ENCODE peak calls at places on chromosomes 4 and X, in four cellular contexts. T, J, H and Y are unnamed samples.

GRCh38 chrX:9988762-9989161 is 21.6 kb downstream of the CLDN34 start:
- DNase-seq in T (no peak), J (no peak), H (no peak), Y (no peak)

GRCh38 chr4:81606796-81607550 is 135.3 kb upstream of the RASGEF1B start:
- DNase-seq in T (no peak), J (no peak), H (no peak), Y (no peak)

GRCh38 chrX:151896734-151897474 is 15.8 kb upstream of the MAGEA4 start:
- DNase-seq in T (no peak), J (no peak), H (no peak), Y (no peak)

GRCh38 chr4:150259861-150260567 is 181.8 kb downstream of the DCLK2 start:
- DNase-seq in T (no peak), J (no peak), H (no peak), Y (no peak)

GRCh38 chr4:25938251-25939186 is 24.5 kb downstream of the SMIM20 start:
- DNase-seq in T (no peak), J (no peak), H (no peak), Y (peak)

GRCh38 chr4:62344474-62344873 is 1144.3 kb downstream of the ADGRL3 start:
- DNase-seq in T (no peak), J (no peak), H (no peak), Y (no peak)

GRCh38 chr4:53596901-53597300 is 5.6 kb upstream of the LNX1 start:
- DNase-seq in T (no peak), J (no peak), H (no peak), Y (no peak)

GRCh38 chr4:22522706-22523501 is 7.0 kb upstream of the ADGRA3 start:
- DNase-seq in T (no peak), J (no peak), H (peak), Y (no peak)

GRCh38 chr4:123305746-123306145 is 90.8 kb upstream of the SPRY1 start:
- DNase-seq in T (no peak), J (no peak), H (no peak), Y (no peak)

GRCh38 chr4:138401330-138401729 is 159.2 kb upstream of the SLC7A11 start:
- DNase-seq in T (no peak), J (no peak), H (no peak), Y (peak)

GRCh38 chr4:24748758-24749350 is 46.5 kb upstream of the SOD3 start:
- DNase-seq in T (no peak), J (no peak), H (no peak), Y (no peak)

GRCh38 chrX:49915352-49916222 is 6.8 kb upstream of the CLCN5 start:
- DNase-seq in T (peak), J (no peak), H (no peak), Y (peak)

GRCh38 chr4:134189480-134189879 is 12.1 kb downstream of the PABPC4L start:
- DNase-seq in T (no peak), J (no peak), H (no peak), Y (no peak)

GRCh38 chrX:30935985-30936384 is 46.9 kb upstream of the TAB3 start:
- DNase-seq in T (no peak), J (no peak), H (peak), Y (peak)

GRCh38 chrX:71282514-71283408 is 674 bp upstream of the NONO start:
- DNase-seq in T (peak), J (no peak), H (no peak), Y (no peak)

GRCh38 chrX:15468036-15468435 is 25.1 kb downstream of the PIR start:
- DNase-seq in T (no peak), J (no peak), H (no peak), Y (peak)

GRCh38 chrX:124026529-124026928 is 65.0 kb downstream of the STAG2 start:
- DNase-seq in T (no peak), J (no peak), H (no peak), Y (no peak)

GRCh38 chrX:109187473-109188168 is 294.3 kb downstream of the GUCY2F start:
- DNase-seq in T (no peak), J (no peak), H (no peak), Y (no peak)

GRCh38 chr4:157072002-157072401 is 3.9 kb upstream of the GLRB start:
- DNase-seq in T (no peak), J (no peak), H (no peak), Y (peak)

GRCh38 chr4:70505152-70505748 is 13.1 kb upstream of the AMTN start:
- DNase-seq in T (peak), J (peak), H (peak), Y (peak)

GRCh38 chr4:37758226-37758625 is 68.3 kb upstream of the PGM2 start:
- DNase-seq in T (no peak), J (no peak), H (no peak), Y (peak)

GRCh38 chr4:129239088-129239487 is 143.1 kb downstream of the C4orf33 start:
- DNase-seq in T (no peak), J (no peak), H (no peak), Y (peak)

GRCh38 chrX:13066391-13066790 is 22.0 kb upstream of the FAM9C start:
- DNase-seq in T (no peak), J (no peak), H (no peak), Y (no peak)

GRCh38 chr4:152937535-152938236 is 1.6 kb downstream of the FHDC1 start:
- DNase-seq in T (peak), J (no peak), H (no peak), Y (peak)

GRCh38 chr4:170167678-170168077 is 77.9 kb upstream of the AADAT start:
- DNase-seq in T (no peak), J (no peak), H (no peak), Y (no peak)

GRCh38 chrX:4851534-4851933 is 1138.1 kb upstream of the PRKX start:
- DNase-seq in T (no peak), J (no peak), H (no peak), Y (no peak)

GRCh38 chrX:13028871-13029336 is 15.5 kb downstream of the FAM9C start:
- DNase-seq in T (no peak), J (no peak), H (peak), Y (no peak)

GRCh38 chr4:158094413-158095110 is 78.3 kb downstream of the GASK1B start:
- DNase-seq in T (no peak), J (no peak), H (no peak), Y (no peak)

GRCh38 chrX:6574762-6575161 is 39.8 kb upstream of the VCX3A start:
- DNase-seq in T (no peak), J (peak), H (peak), Y (no peak)

GRCh38 chrX:110218591-110218990 is 99.3 kb downstream of the AMMECR1 start:
- DNase-seq in T (no peak), J (no peak), H (no peak), Y (peak)

GRCh38 chr4:114087596-114088230 is 108.3 kb upstream of the ARSJ start:
- DNase-seq in T (no peak), J (no peak), H (no peak), Y (peak)

GRCh38 chr4:156799121-156799589 is 172.4 kb downstream of the PDGFC start:
- DNase-seq in T (no peak), J (no peak), H (no peak), Y (peak)

GRCh38 chr4:102808009-102808408 is 19.3 kb downstream of the UBE2D3 start:
- DNase-seq in T (no peak), J (no peak), H (no peak), Y (no peak)

DNA sequence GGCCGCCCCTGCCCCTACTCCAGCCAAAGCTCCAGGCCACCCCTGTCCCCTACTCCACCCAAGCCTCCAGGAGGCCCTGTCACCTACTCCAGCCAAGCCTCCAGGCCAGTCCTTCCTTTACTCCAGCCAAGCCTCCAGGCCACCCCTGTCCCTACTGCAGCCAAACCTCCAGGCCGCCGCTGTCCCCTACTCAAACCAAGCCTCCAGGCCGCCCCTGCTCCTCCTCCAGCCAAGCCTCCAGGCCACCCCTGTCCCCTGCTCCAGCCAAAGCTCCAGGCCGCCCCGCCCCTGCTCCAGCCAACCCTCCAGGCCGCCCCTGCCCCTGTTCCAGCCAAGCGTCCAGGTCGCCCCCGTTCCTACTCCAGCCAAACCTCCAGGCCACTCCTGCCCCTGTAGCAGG is 5.1 kb upstream of the ASMT start:
- DNase-seq in T (no peak), J (no peak), H (no peak), Y (no peak)
- H2BK12ac ChIP-seq in T (no peak), J (no peak), H (no peak), Y (no peak)

DNA sequence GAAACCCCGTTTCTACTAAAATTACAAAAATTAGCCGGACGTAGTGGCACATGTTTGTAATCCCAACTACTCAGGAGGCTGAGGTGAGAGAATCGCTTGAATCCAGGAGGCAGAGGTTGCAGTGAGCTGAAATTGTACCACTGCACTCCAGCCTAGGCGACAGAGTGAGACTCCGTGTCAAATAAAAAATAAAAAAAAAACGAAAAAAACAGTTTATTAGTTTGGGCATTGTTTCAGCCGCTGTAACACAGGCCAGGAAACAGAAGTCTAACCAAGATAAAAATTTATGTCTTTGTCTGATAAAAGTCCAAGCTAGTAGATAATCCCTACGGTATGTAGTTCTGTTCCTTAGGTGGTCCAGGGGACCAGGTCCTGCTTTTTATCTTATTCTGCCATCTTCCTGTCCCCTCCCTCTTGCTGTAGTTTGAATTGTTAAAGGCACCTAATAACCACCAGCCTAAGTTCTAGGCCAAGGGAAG is 21.4 kb downstream of the USO1 start:
- DNase-seq in T (no peak), J (no peak), H (no peak), Y (no peak)
- H2BK120ac ChIP-seq in T (no peak), J (no peak), H (no peak), Y (no peak)

DNA sequence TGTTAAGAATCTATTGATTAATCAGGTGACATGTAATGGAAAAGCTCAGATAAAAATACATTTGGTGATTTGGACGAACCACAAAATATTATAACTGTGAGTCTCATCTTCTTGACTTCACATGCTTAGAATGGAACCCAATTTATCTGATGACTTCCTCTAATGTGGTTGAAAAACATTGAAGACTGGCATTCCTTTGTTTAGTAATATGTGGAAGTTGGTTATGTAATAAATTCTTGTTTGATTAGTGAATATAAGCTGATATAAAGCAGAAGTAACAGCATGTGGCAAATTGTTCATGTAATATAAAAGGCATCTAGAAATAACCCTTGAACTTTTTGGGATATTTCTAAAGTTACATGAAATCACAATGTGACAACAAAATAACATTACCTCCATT is 9.7 kb downstream of the GIMD1 start:
- DNase-seq in T (no peak), J (no peak), H (no peak), Y (peak)
- H2BK15ac ChIP-seq in T (no peak), J (no peak), H (no peak), Y (no peak)

DNA sequence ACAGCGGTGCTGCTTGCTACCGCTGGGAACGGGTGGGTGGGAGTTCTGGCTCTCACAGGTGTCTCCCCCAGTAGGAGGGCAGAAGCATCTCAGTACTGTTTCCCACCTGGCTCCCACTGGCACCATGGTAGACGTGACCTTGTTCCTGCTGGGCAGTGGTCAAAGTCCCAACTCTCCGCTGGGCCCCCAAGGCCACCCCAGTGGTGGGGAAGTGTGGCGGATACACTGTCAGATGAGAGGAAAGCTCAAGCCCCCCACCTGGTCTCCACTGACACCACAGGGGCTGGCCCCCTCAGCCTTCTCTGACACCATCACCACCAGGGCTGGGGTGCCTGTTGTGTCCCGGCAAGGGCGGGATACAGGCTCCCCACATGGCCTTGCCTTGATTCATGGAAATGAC is 24.6 kb downstream of the LETM1 start:
- DNase-seq in T (no peak), J (no peak), H (no peak), Y (no peak)
- H2BK12ac ChIP-seq in T (no peak), J (no peak), H (no peak), Y (no peak)